ENCODE peak calls at places on chromosome 19, in seven cellular contexts. M is IMR-90, B is mesenchymal stem cell, F is H9, N is H1, E is neuronal stem cell, A is trophoblast cell. Z is an unnamed sample.

GRCh38 chr19:51002542-51003311 is 1.3 kb upstream of the KLK8 start:
- DNase-seq in M (no peak), B (no peak), F (peak), N (peak), E (peak), A (no peak), Z (peak)

GRCh38 chr19:44596428-44597130 is 16.8 kb upstream of the IGSF23 start:
- DNase-seq in M (no peak), B (no peak), F (no peak), N (no peak), E (no peak), A (no peak), Z (no peak)

GRCh38 chr19:54190942-54191670 is at the start of gene TSEN34:
- DNase-seq in M (peak), B (peak), F (peak), N (peak), E (peak), A (peak), Z (peak)

GRCh38 chr19:45715139-45715538 is 15.6 kb downstream of the FBXO46 start:
- DNase-seq in M (no peak), B (no peak), F (no peak), N (no peak), E (no peak), A (no peak), Z (no peak)

GRCh38 chr19:42091300-42092266 is 15.6 kb downstream of the ZNF574 start:
- DNase-seq in M (peak), B (no peak), F (no peak), N (no peak), E (no peak), A (no peak), Z (no peak)

GRCh38 chr19:31349160-31349881 is at the start of gene TSHZ3:
- DNase-seq in M (peak), B (peak), F (peak), N (peak), E (no peak), A (peak), Z (peak)

GRCh38 chr19:10045371-10045770 is 32.1 kb downstream of the RDH8 start:
- DNase-seq in M (no peak), B (no peak), F (no peak), N (no peak), E (no peak), A (no peak), Z (no peak)

GRCh38 chr19:29480507-29480906 is 45.3 kb upstream of the VSTM2B start:
- DNase-seq in M (no peak), B (no peak), F (no peak), N (no peak), E (no peak), A (no peak), Z (no peak)

GRCh38 chr19:53982611-53983010 is 8.8 kb upstream of the CACNG6 start:
- DNase-seq in M (no peak), B (no peak), F (peak), N (peak), E (no peak), A (no peak), Z (peak)

GRCh38 chr19:44818470-44818856 is 9.6 kb downstream of the BCAM start:
- DNase-seq in M (no peak), B (no peak), F (no peak), N (no peak), E (no peak), A (no peak), Z (no peak)

GRCh38 chr19:41956621-41957020 is 2.5 kb downstream of the RABAC1 start:
- DNase-seq in M (no peak), B (no peak), F (no peak), N (no peak), E (no peak), A (no peak), Z (no peak)

GRCh38 chr19:43749898-43750297 is 4.9 kb downstream of the SMG9 start:
- DNase-seq in M (no peak), B (no peak), F (no peak), N (no peak), E (no peak), A (no peak), Z (no peak)

GRCh38 chr19:55301459-55302331 is 17.9 kb downstream of the BRSK1 start:
- DNase-seq in M (peak), B (peak), F (peak), N (peak), E (peak), A (peak), Z (peak)

GRCh38 chr19:39768334-39768733 is 10.3 kb upstream of the LEUTX start:
- DNase-seq in M (no peak), B (no peak), F (no peak), N (no peak), E (no peak), A (no peak), Z (no peak)

GRCh38 chr19:43667524-43668405 is 2.2 kb downstream of the PLAUR start:
- DNase-seq in M (peak), B (no peak), F (no peak), N (peak), E (no peak), A (no peak), Z (no peak)

GRCh38 chr19:43362745-43363144 is 9.3 kb downstream of the CD177 start:
- DNase-seq in M (no peak), B (no peak), F (no peak), N (no peak), E (no peak), A (no peak), Z (no peak)

GRCh38 chr19:4602173-4602788 is 37.0 kb upstream of the TNFAIP8L1 start:
- DNase-seq in M (no peak), B (no peak), F (no peak), N (no peak), E (no peak), A (no peak), Z (no peak)

GRCh38 chr19:50512112-50512998 is 1.4 kb downstream of the ASPDH start:
- DNase-seq in M (no peak), B (no peak), F (no peak), N (no peak), E (no peak), A (no peak), Z (no peak)

GRCh38 chr19:4019578-4019977 is 12.0 kb downstream of the PIAS4 start:
- DNase-seq in M (no peak), B (no peak), F (no peak), N (no peak), E (no peak), A (no peak), Z (no peak)

GRCh38 chr19:4103073-4103418 is 20.9 kb downstream of the MAP2K2 start:
- DNase-seq in M (no peak), B (no peak), F (no peak), N (no peak), E (no peak), A (no peak), Z (no peak)

GRCh38 chr19:29771708-29772415 is 39.9 kb upstream of the CCNE1 start:
- DNase-seq in M (peak), B (peak), F (peak), N (peak), E (peak), A (peak), Z (peak)

GRCh38 chr19:48508729-48509310 is 2.8 kb downstream of the LMTK3 start:
- DNase-seq in M (no peak), B (no peak), F (no peak), N (no peak), E (no peak), A (no peak), Z (no peak)
- H3K27ac ChIP-seq in M (no peak), B (no peak), F (no peak), N (no peak), E (no peak), A (no peak), Z (no peak)

GRCh38 chr19:35607661-35608060 is 4.9 kb upstream of the HAUS5 start:
- DNase-seq in M (no peak), B (no peak), F (no peak), N (no peak), E (no peak), A (no peak), Z (no peak)

GRCh38 chr19:35596366-35596999 is 10.5 kb downstream of the PMIS2 start:
- DNase-seq in M (no peak), B (peak), F (no peak), N (no peak), E (no peak), A (no peak), Z (peak)

DNA sequence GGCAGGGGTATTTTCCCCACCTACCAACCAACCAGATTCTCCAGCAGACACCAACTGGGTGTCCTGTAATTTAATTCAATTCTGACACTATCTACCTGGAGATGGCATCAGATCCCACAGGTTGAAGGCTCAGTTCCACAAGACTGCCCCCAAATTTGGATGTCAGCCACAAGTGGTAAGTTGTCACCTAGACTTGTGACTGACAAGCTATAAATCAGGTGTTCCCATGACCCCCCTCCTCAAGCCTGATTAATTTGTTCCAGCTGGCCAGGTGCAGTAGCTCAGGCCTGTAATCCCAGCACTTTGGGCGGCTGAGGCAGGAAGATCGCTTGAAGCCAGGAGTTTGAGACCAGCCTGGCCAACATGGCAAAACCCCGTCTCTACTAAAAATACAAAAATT is 10.6 kb upstream of the HAUS5 start:
- DNase-seq in M (no peak), B (no peak), F (no peak), N (no peak), E (no peak), A (no peak), Z (no peak)
- H3K4ac ChIP-seq in M (no peak), B (no peak), F (no peak), N (no peak), E (no peak), A (no peak), Z (no peak)

GRCh38 chr19:33805840-33806433 is 9.3 kb downstream of the KCTD15 start:
- DNase-seq in M (no peak), B (no peak), F (no peak), N (no peak), E (no peak), A (no peak), Z (no peak)

GRCh38 chr19:33808399-33808798 is 11.7 kb downstream of the KCTD15 start:
- DNase-seq in M (no peak), B (no peak), F (no peak), N (no peak), E (no peak), A (no peak), Z (no peak)

GRCh38 chr19:33805313-33805712 is 8.6 kb downstream of the KCTD15 start:
- DNase-seq in M (no peak), B (no peak), F (no peak), N (no peak), E (no peak), A (no peak), Z (no peak)

GRCh38 chr19:33804021-33804799 is 7.5 kb downstream of the KCTD15 start:
- DNase-seq in M (peak), B (no peak), F (no peak), N (no peak), E (no peak), A (no peak), Z (no peak)

GRCh38 chr19:33806434-33806881 is 9.8 kb downstream of the KCTD15 start:
- DNase-seq in M (no peak), B (no peak), F (no peak), N (no peak), E (no peak), A (no peak), Z (no peak)
- H3K27ac ChIP-seq in M (no peak), B (no peak), F (no peak), N (no peak), E (no peak), A (no peak), Z (no peak)

GRCh38 chr19:16385821-16386220 is 61.2 kb downstream of the KLF2 start:
- DNase-seq in M (no peak), B (no peak), F (no peak), N (no peak), E (no peak), A (no peak), Z (no peak)

GRCh38 chr19:16386619-16387240 is 62.1 kb downstream of the KLF2 start:
- DNase-seq in M (peak), B (peak), F (peak), N (no peak), E (peak), A (peak), Z (peak)

GRCh38 chr19:16394111-16394510 is 69.5 kb downstream of the KLF2 start:
- DNase-seq in M (no peak), B (no peak), F (no peak), N (no peak), E (no peak), A (no peak), Z (no peak)

GRCh38 chr19:16391301-16392055 is 66.9 kb downstream of the KLF2 start:
- DNase-seq in M (no peak), B (no peak), F (no peak), N (no peak), E (no peak), A (no peak), Z (no peak)

DNA sequence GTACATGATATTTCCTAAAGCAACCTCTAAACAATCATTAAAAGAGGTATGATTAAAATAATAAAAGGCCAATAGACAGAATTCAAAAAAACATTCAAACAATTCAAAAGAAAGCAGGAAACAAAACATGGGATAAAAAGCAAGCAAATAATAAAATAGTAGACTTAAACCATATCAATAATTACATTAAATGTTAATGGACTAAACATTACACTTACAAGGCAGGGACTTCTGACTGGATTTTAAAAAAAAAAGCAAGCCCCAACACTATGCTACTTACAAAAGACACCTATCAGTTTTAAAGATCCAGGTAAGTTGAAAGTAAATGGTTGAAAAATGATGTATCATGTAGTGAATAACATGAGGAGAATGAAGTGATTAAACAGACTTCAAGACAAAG is 65.2 kb downstream of the KLF2 start:
- DNase-seq in M (no peak), B (no peak), F (no peak), N (no peak), E (no peak), A (no peak), Z (no peak)
- H3K4ac ChIP-seq in M (no peak), B (no peak), F (no peak), N (no peak), E (no peak), A (no peak), Z (no peak)

GRCh38 chr19:6239401-6239844 is 40.4 kb downstream of the MLLT1 start:
- DNase-seq in M (peak), B (no peak), F (no peak), N (no peak), E (no peak), A (no peak), Z (no peak)
- H3K27ac ChIP-seq in M (no peak), B (no peak), F (no peak), N (no peak), E (no peak), A (no peak), Z (no peak)

DNA sequence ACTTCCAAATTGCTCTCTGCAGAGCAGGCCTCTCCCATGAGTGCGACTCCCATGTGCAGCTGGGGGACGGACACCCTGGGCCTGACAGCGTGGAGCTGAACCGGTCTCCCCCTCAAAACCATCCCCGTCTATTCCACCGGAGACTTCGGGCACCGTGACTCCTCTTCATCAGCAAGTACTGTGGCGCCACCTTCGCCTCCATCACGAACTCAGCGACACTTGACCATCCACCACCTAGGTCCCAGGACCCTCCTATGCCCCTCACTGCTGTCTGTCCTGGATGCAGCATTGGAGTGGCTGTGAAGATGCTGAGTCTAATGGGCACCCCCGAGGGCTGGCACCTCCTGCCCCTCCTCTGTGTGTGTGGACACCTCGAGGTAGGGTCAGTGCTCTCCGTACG is 20.6 kb downstream of the CILP2 start:
- DNase-seq in M (no peak), B (no peak), F (no peak), N (no peak), E (no peak), A (no peak), Z (no peak)
- H3K4ac ChIP-seq in M (no peak), B (no peak), F (no peak), N (no peak), E (no peak), A (no peak), Z (no peak)

GRCh38 chr19:1353144-1353543 is 30.6 kb upstream of the NDUFS7 start:
- DNase-seq in M (no peak), B (no peak), F (no peak), N (no peak), E (no peak), A (no peak), Z (no peak)

GRCh38 chr19:1354496-1355257 is 29.0 kb upstream of the NDUFS7 start:
- DNase-seq in M (peak), B (peak), F (peak), N (peak), E (peak), A (peak), Z (peak)

GRCh38 chr19:1355258-1355973 is 28.3 kb upstream of the NDUFS7 start:
- DNase-seq in M (no peak), B (no peak), F (no peak), N (no peak), E (no peak), A (no peak), Z (peak)

GRCh38 chr19:1357695-1358094 is 26.0 kb upstream of the NDUFS7 start:
- DNase-seq in M (no peak), B (no peak), F (peak), N (no peak), E (no peak), A (no peak), Z (peak)

GRCh38 chr19:1355974-1356865 is 27.5 kb upstream of the NDUFS7 start:
- DNase-seq in M (peak), B (peak), F (no peak), N (no peak), E (no peak), A (no peak), Z (no peak)
- H3K27ac ChIP-seq in M (peak), B (no peak), F (no peak), N (no peak), E (peak), A (no peak), Z (no peak)

GRCh38 chr19:38698225-38699026 is 45.8 kb downstream of the CAPN12 start:
- DNase-seq in M (no peak), B (no peak), F (no peak), N (no peak), E (peak), A (no peak), Z (no peak)
- H3K4ac ChIP-seq in M (peak), B (no peak), F (no peak), N (peak), E (peak), A (peak), Z (no peak)

GRCh38 chr19:1495799-1496713 is 5.1 kb downstream of the REEP6 start:
- DNase-seq in M (no peak), B (no peak), F (no peak), N (no peak), E (no peak), A (peak), Z (no peak)
- H3K27ac ChIP-seq in M (no peak), B (no peak), F (no peak), N (no peak), E (no peak), A (no peak), Z (no peak)

GRCh38 chr19:7607212-7607873 is 11.7 kb downstream of the CAMSAP3 start:
- DNase-seq in M (no peak), B (no peak), F (no peak), N (no peak), E (no peak), A (no peak), Z (no peak)

GRCh38 chr19:7612282-7613274 is 16.8 kb downstream of the XAB2 start:
- DNase-seq in M (no peak), B (no peak), F (no peak), N (no peak), E (no peak), A (no peak), Z (no peak)

GRCh38 chr19:7611541-7612279 is 16.0 kb downstream of the CAMSAP3 start:
- DNase-seq in M (no peak), B (no peak), F (no peak), N (no peak), E (no peak), A (no peak), Z (no peak)

GRCh38 chr19:7607874-7608560 is 12.4 kb downstream of the CAMSAP3 start:
- DNase-seq in M (no peak), B (no peak), F (no peak), N (no peak), E (no peak), A (no peak), Z (no peak)

DNA sequence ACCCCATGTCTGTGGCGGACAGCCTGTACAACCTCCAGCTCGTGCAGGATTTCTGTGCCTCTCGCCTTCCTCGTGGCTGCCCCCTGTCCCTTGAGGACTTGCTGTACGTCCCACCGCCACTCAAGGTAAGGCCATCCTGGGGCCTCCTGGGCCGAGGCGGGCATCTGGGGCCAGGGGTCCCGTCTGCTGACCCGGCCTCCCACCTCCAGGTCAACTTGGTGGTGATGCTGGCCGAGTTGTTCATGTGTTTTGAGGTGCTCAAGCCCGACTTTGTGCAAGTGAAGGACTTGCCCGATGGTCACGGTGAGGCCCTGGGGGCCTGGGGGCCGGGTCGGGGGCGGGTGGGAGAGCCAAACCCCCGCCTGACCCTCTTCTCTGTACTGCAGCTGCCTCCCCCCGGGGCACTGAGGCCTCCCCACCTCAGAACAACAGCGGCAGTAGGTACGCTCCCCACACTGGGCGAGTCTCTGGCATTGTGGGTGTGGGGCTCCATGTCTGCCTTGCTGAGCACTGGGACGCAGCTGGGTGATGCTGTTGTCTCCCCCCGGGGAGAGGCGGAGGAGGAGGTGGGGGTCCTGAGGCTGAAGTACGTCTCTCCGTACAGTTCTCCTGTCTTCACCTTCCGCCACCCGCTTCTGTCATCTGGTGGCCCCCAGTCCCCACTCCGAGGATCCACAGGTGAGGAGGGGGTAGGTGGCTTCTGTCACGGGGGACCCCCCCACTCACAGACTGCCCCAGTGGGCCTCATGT is 15.0 kb downstream of the CAMSAP3 start:
- DNase-seq in M (no peak), B (no peak), F (no peak), N (no peak), E (no peak), A (no peak), Z (no peak)
- H3K4ac ChIP-seq in M (no peak), B (no peak), F (no peak), N (no peak), E (no peak), A (no peak), Z (no peak)